ENCODE peak calls at places on chromosomes 16 and 17, in seven cellular contexts. K, P, U, A, X, L and R are unnamed samples.

GRCh38 chr16:53156516-53156915 is 101.7 kb downstream of the CHD9 start:
- DNase-seq in L (no peak), U (peak), P (no peak), A (no peak), K (no peak), X (no peak), R (no peak)

GRCh38 chr17:6043405-6043804 is 26.8 kb upstream of the WSCD1 start:
- DNase-seq in X (no peak), L (no peak), P (no peak), K (no peak), A (no peak), U (no peak), R (no peak)

GRCh38 chr16:87705780-87706277 is 60.0 kb downstream of the KLHDC4 start:
- DNase-seq in X (no peak), P (no peak), L (no peak), A (no peak), K (no peak), U (no peak), R (peak)

GRCh38 chr16:56606071-56606687 is 2.2 kb upstream of the MT2A start:
- DNase-seq in X (no peak), U (peak), P (peak), K (peak), A (no peak), L (no peak), R (no peak)

GRCh38 chr17:39054111-39054645 is 87.0 kb upstream of the FBXO47 start:
- DNase-seq in L (no peak), K (no peak), X (no peak), U (peak), P (no peak), A (no peak), R (no peak)

GRCh38 chr16:86224629-86225028 is 285.7 kb upstream of the FOXF1 start:
- DNase-seq in U (no peak), L (no peak), P (no peak), A (no peak), K (no peak), X (no peak), R (no peak)

GRCh38 chr16:8831450-8832382 is 34.1 kb downstream of the PMM2 start:
- DNase-seq in P (no peak), L (no peak), K (no peak), U (no peak), A (no peak), X (peak), R (no peak)

GRCh38 chr17:35449371-35449931 is 885 bp upstream of the SLFN13 start:
- DNase-seq in P (no peak), U (no peak), L (no peak), A (peak), K (no peak), X (no peak), R (no peak)

GRCh38 chr17:74750327-74751069 is 2.1 kb downstream of the NHERF1 start:
- DNase-seq in K (no peak), U (no peak), X (no peak), A (no peak), P (no peak), L (no peak), R (peak)

GRCh38 chr16:30747799-30748633 is at the start of gene PHKG2:
- DNase-seq in A (peak), U (peak), P (peak), X (peak), L (peak), K (peak), R (peak)

GRCh38 chr17:33291248-33292183 is 1.6 kb downstream of the ASIC2 start:
- DNase-seq in U (peak), K (peak), A (peak), X (peak), L (no peak), P (no peak), R (no peak)
- TF ChIP-seq RAD21 in U (no peak), K (peak), A (no peak), X (no peak), L (no peak), P (no peak), R (no peak)

DNA sequence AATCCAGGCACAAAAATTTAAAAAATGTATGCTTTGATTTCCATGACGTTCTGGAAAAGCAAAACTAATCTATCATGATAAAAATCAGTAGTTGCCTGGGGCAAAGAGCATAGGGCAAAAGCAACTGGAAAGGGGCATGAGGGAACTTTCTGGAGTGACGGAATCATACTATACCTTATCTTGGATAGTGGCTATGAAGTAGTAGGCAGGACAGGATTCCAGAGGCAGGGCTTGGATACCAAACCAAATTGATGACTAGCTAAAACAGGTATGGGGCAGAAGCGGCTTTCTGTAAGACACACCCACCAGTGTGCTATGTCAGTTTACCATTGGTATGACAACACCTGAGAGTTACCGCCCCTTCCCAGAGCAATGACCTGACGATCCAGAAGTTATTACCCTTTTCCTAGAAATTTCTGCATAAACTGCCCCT is 56.8 kb downstream of the CFDP1 start:
- DNase-seq in L (no peak), K (no peak), U (no peak), P (no peak), A (no peak), X (no peak), R (no peak)
- TF ChIP-seq RAD21 in L (no peak), K (no peak), U (no peak), P (no peak), A (no peak), X (no peak), R (no peak)

DNA sequence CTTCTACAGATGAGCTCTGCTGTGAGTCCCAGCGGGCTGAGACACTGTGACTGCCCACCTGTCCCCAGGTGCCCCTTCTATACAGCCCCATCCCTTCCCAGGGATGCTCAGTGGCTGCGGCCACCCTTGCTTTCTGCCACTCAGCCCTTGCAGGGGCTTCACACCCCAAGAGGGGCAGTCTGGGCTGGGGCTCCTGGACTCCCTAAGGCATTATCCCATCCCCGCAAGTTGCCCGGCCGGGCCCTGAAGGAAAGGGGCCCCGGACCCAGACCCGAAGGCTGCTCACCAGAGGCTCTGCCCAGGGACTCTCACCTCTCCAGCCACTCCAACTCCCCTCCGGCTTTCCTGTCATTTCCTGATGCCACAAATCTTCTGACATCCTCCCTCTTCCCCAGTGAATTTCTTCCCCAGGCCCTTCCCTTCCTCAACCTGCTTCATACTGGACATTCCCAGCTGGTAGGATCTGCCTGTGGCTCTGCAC is 88.5 kb upstream of the TOB1 start:
- DNase-seq in U (no peak), K (no peak), L (no peak), X (no peak), A (no peak), P (no peak), R (no peak)
- TF ChIP-seq RAD21 in U (no peak), K (no peak), L (no peak), X (no peak), A (no peak), P (no peak), R (no peak)

GRCh38 chr17:44385287-44386181 is 3.9 kb downstream of the ITGA2B start:
- DNase-seq in X (peak), U (peak), K (peak), L (peak), P (peak), A (peak), R (peak)

GRCh38 chr17:44384281-44384822 is 5.1 kb downstream of the ITGA2B start:
- DNase-seq in A (peak), U (no peak), P (no peak), K (no peak), L (no peak), X (no peak), R (no peak)

GRCh38 chr17:44386182-44386525 is 3.3 kb downstream of the ITGA2B start:
- DNase-seq in K (no peak), P (no peak), U (no peak), A (no peak), X (no peak), L (no peak), R (no peak)

GRCh38 chr17:44383861-44384260 is 5.6 kb downstream of the ITGA2B start:
- DNase-seq in L (no peak), X (no peak), U (no peak), P (no peak), K (no peak), A (no peak), R (no peak)

DNA sequence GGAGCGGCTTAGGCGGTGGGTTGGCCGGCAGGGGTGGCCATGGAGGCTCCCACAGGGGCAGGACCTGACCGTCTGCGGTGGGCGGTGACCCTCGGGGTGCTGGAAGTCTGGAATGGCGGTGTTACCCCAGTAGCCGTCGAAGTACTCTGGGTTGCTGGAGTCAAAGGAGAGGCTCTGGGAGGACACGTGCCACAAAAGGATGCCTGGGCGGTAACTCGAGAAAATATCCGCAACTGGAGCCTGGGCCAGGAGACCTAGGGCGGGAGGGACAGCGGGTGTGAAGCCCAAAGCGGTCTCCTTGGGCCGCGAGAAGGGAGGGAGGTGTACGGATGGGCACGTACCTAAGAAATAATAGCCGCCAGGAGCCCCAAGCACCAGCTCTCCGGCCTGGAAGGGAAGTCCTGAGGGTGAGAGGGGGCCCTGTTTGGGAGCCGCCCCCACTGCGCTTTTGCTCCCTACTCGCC is 4.6 kb downstream of the ITGA2B start:
- DNase-seq in P (no peak), A (no peak), U (no peak), L (no peak), X (no peak), K (no peak), R (no peak)
- TF ChIP-seq RAD21 in P (no peak), A (no peak), U (no peak), L (no peak), X (no peak), K (no peak), R (no peak)

GRCh38 chr16:82298472-82298871 is 128.4 kb upstream of the MPHOSPH6 start:
- DNase-seq in K (no peak), X (no peak), L (no peak), U (no peak), P (no peak), A (no peak), R (no peak)

GRCh38 chr16:82301108-82301755 is 131.2 kb upstream of the MPHOSPH6 start:
- DNase-seq in K (no peak), X (no peak), A (no peak), P (no peak), U (no peak), L (no peak), R (no peak)

GRCh38 chr16:82300374-82300936 is 130.4 kb upstream of the MPHOSPH6 start:
- DNase-seq in K (no peak), L (no peak), P (no peak), U (no peak), A (no peak), X (no peak), R (no peak)

GRCh38 chr16:82302007-82302733 is 132.1 kb upstream of the MPHOSPH6 start:
- DNase-seq in L (no peak), A (no peak), X (no peak), K (no peak), P (no peak), U (no peak), R (no peak)
- TF ChIP-seq RAD21 in L (no peak), A (no peak), X (no peak), K (no peak), P (no peak), U (no peak), R (no peak)

DNA sequence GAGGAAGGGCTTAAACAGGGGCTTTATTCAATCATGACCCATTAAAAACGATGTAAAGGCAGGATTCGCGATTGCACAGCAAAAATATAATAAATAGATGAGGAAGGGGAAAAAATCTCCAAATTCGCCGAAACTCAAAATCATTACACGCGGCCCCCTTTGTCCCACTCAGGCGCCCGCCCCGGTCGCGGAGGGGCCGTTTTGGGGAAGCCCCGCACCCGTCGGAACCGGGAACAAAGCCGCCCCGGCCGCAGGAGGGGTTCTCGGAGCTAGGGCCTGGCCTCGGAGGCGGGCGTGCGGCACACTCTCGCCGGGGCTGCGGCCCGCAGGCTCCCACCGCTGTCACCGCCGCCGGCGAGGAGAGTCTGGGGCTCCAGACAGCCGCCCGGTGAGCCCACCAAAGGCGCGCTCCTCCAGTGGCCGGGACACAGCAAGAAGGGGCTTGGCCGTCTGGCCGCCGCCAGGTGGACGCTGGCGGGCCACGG is 521 bp downstream of the C16orf87 start:
- DNase-seq in A (no peak), K (no peak), X (no peak), L (peak), P (no peak), U (no peak), R (no peak)
- TF ChIP-seq RAD21 in A (no peak), K (no peak), X (no peak), L (no peak), P (no peak), U (no peak), R (peak)

GRCh38 chr17:77451894-77452852 is 311.4 kb downstream of the SEC14L1 start:
- DNase-seq in U (peak), A (peak), L (peak), X (no peak), K (no peak), P (no peak), R (peak)

GRCh38 chr17:77450742-77451270 is 310.0 kb downstream of the SEC14L1 start:
- DNase-seq in P (no peak), U (no peak), A (no peak), X (no peak), L (no peak), K (no peak), R (peak)

GRCh38 chr17:77449373-77449907 is 308.7 kb downstream of the SEC14L1 start:
- DNase-seq in U (no peak), K (no peak), A (peak), X (no peak), P (no peak), L (no peak), R (no peak)

GRCh38 chr17:77449908-77450741 is 309.4 kb downstream of the SEC14L1 start:
- DNase-seq in A (peak), L (peak), U (peak), K (peak), P (no peak), X (no peak), R (peak)

DNA sequence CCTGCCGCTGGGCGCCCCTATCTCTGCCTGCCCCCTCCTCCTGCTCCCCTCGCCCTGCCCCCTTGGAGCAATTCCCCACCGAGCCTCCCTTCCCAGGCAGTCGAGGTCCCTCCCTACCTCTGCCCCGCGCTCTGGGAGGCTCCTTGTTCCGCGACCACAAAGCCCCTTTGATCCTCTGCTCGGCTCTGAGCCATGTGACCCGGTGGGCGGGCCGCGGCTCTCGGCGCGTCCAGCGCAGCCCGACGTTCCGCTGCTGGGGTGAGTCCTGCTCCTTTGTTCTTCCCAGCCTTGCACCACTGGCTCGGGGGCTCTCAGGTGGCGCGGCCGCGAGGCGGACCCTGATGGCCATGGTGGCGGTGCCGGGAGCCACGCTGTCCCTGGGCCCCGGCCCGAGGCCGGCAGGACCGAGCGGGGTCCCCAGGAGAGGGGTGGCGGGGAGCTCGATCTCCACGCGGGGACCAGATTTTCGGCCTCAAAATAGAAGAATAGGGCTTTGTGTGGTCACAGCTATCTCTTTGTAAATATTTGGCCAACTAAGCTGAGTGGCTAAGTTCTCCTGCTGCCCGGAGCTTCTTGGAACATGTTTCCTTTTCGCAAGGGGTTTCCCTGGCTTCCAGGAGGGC is 310.6 kb downstream of the SEC14L1 start:
- DNase-seq in U (peak), L (peak), A (peak), X (peak), P (no peak), K (no peak), R (peak)
- TF ChIP-seq RAD21 in U (no peak), L (no peak), A (no peak), X (no peak), P (no peak), K (no peak), R (peak)

GRCh38 chr17:55706808-55707773 is 15.6 kb downstream of the TMEM100 start:
- DNase-seq in A (peak), L (no peak), U (no peak), K (no peak), P (no peak), X (no peak), R (no peak)
- TF ChIP-seq RAD21 in A (peak), L (no peak), U (no peak), K (no peak), P (no peak), X (no peak), R (no peak)

DNA sequence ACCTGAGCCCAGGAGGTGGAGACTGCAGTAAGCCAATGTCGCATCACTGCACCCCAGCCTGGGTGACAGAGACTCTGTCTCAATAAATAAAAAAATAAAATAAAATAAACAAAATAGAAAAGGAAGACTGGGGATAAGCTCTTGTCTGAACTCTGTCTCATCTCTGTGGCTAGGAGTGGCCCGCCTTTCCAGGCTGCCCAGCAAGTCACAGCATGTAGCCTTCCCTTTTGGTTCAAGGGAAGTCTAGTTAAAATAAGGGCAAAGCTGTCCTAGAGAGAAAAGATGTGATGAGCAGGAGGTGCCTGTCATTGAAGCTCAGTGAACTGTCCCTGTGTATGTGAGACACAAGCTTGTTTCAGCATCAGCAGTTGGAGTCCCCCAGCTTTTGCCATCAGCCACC is 2.7 kb upstream of the GFAP start:
- DNase-seq in X (no peak), U (no peak), K (no peak), L (no peak), P (no peak), A (no peak), R (no peak)
- TF ChIP-seq RAD21 in X (no peak), U (no peak), K (no peak), L (no peak), P (no peak), A (no peak), R (no peak)

GRCh38 chr17:64297467-64298088 is 34.5 kb upstream of the TEX2 start:
- DNase-seq in A (no peak), P (no peak), X (no peak), K (no peak), U (no peak), L (no peak), R (no peak)
- TF ChIP-seq RAD21 in A (no peak), P (no peak), X (no peak), K (no peak), U (no peak), L (no peak), R (no peak)